ENCODE peak calls at places on chromosomes 3 and 15, in ten cellular contexts. G is neural progenitor cell, V is GM12878, H is A673, I is K562, J is PC-9, W is HCT116, X is mammary epithelial cell, M is fibroblast of lung, T is PC-3. P is an unnamed sample.

GRCh38 chr3:171377859-171378258 is 82.3 kb downstream of the TNIK start:
- DNase-seq in W (no peak), G (no peak), I (no peak), T (no peak), X (no peak), H (no peak), M (no peak), J (no peak), V (no peak), P (no peak)

GRCh38 chr3:198076722-198077308 is 116.8 kb downstream of the LMLN start:
- DNase-seq in G (no peak), J (no peak), T (no peak), W (no peak), V (no peak), H (no peak), X (no peak), I (peak; percentile 51), M (no peak), P (no peak)

GRCh38 chr3:67381667-67382272 is 272.6 kb downstream of the SUCLG2 start:
- DNase-seq in T (peak; percentile 33), J (no peak), G (peak; percentile 30), W (no peak), V (no peak), M (peak; percentile 8), I (peak; percentile 27), H (peak; percentile 2), X (no peak), P (peak; percentile 43)

GRCh38 chr15:58221591-58222241 is 83.5 kb downstream of the AQP9 start:
- DNase-seq in T (peak; percentile 50), J (peak; percentile 19), W (peak; percentile 36), M (no peak), H (no peak), I (peak; percentile 73), G (peak; percentile 52), V (no peak), X (no peak), P (peak; percentile 48)

GRCh38 chr3:65576942-65577341 is 461.8 kb downstream of the MAGI1 start:
- DNase-seq in X (no peak), T (peak; percentile 48), W (no peak), G (no peak), I (no peak), V (no peak), H (no peak), M (peak; percentile 26), J (no peak), P (no peak)

GRCh38 chr3:186099178-186099577 is 9.7 kb downstream of the ETV5 start:
- DNase-seq in V (no peak), T (peak; percentile 26), M (peak; percentile 70), X (peak; percentile 50), J (peak; percentile 54), H (peak; percentile 94), I (no peak), W (no peak), G (no peak), P (peak; percentile 47)

GRCh38 chr3:121430816-121431215 is 115.0 kb downstream of the POLQ start:
- DNase-seq in T (no peak), W (no peak), M (no peak), J (no peak), H (no peak), I (no peak), X (no peak), G (no peak), V (no peak), P (no peak)

GRCh38 chr15:46848704-46849103 is 868.6 kb upstream of the SEMA6D start:
- DNase-seq in G (no peak), H (no peak), I (no peak), J (no peak), T (peak; percentile 38), W (no peak), M (peak; percentile 65), X (no peak), V (no peak), P (no peak)

GRCh38 chr3:13136426-13136825 is 63.2 kb upstream of the IQSEC1 start:
- DNase-seq in T (no peak), X (no peak), J (no peak), I (no peak), H (no peak), M (no peak), G (no peak), W (no peak), V (no peak), P (no peak)

GRCh38 chr3:64686446-64686908 is 1.3 kb downstream of the ADAMTS9 start:
- DNase-seq in T (peak; percentile 2), X (peak; percentile 66), H (peak; percentile 41), I (peak; percentile 4), J (peak; percentile 37), G (peak; percentile 75), V (no peak), M (peak; percentile 67), W (no peak), P (peak; percentile 77)

GRCh38 chr15:89657691-89658200 is 2.5 kb upstream of the KIF7 start:
- DNase-seq in T (no peak), X (no peak), W (no peak), J (no peak), H (no peak), G (no peak), V (no peak), M (no peak), I (no peak), P (no peak)

GRCh38 chr3:152301745-152302181 is 33.0 kb downstream of the MBNL1 start:
- DNase-seq in V (no peak), G (no peak), W (no peak), J (no peak), I (no peak), M (no peak), H (no peak), X (no peak), T (no peak), P (no peak)

GRCh38 chr3:42853056-42853455 is 22.6 kb downstream of the CYP8B1 start:
- DNase-seq in T (no peak), X (no peak), V (no peak), J (no peak), H (no peak), W (no peak), M (no peak), I (no peak), G (no peak), P (no peak)

GRCh38 chr15:40360015-40360414 is 2.0 kb downstream of the DISP2 start:
- DNase-seq in H (no peak), G (no peak), X (peak; percentile 81), V (no peak), I (no peak), W (no peak), M (no peak), T (no peak), J (no peak), P (no peak)

GRCh38 chr15:40355976-40356585 is 1.9 kb upstream of the DISP2 start:
- DNase-seq in M (no peak), J (no peak), X (no peak), I (no peak), H (no peak), W (no peak), T (no peak), V (no peak), G (no peak), P (no peak)

GRCh38 chr15:40358492-40359353 is 704 bp downstream of the DISP2 start:
- DNase-seq in T (peak; percentile 27), H (no peak), J (no peak), I (peak; percentile 61), X (no peak), W (no peak), V (no peak), M (no peak), G (no peak), P (no peak)

GRCh38 chr15:40357246-40357645 is 773 bp upstream of the DISP2 start:
- DNase-seq in T (no peak), X (no peak), J (no peak), I (no peak), M (no peak), G (no peak), V (no peak), H (no peak), W (no peak), P (no peak)

GRCh38 chr15:40357723-40358491 is at the start of gene DISP2:
- DNase-seq in H (peak; percentile 87), G (peak; percentile 98), M (peak; percentile 62), V (no peak), X (peak; percentile 71), J (peak; percentile 92), I (peak; percentile 89), W (peak; percentile 51), T (peak; percentile 84), P (peak; percentile 84)
- TF ChIP-seq CTCF in H (no peak), G (no peak), M (no peak), V (no peak), X (no peak), J (no peak), I (no peak), W (no peak), T (no peak), P (no peak)

GRCh38 chr15:96416934-96417759 is 86.6 kb downstream of the NR2F2 start:
- DNase-seq in T (no peak), M (peak; percentile 9), W (no peak), H (peak; percentile 58), V (no peak), I (no peak), J (no peak), G (peak; percentile 63), X (no peak), P (peak; percentile 47)
- TF ChIP-seq EZH2 in T (no peak), M (peak; percentile 91), W (no peak), H (no peak), V (no peak), I (no peak), J (no peak), G (peak; percentile 56), X (peak; percentile 64), P (peak; percentile 78)

GRCh38 chr3:149001727-149002126 is 10.4 kb downstream of the GYG1 start:
- DNase-seq in T (no peak), X (no peak), H (no peak), J (no peak), I (no peak), V (no peak), W (no peak), M (no peak), G (no peak), P (no peak)

GRCh38 chr3:148999806-149000205 is 8.5 kb downstream of the GYG1 start:
- DNase-seq in G (no peak), V (no peak), J (no peak), T (no peak), M (peak; percentile 27), X (no peak), W (no peak), I (no peak), H (no peak), P (no peak)

GRCh38 chr3:148998297-148998696 is 7.0 kb downstream of the GYG1 start:
- DNase-seq in V (no peak), G (no peak), W (no peak), T (no peak), J (no peak), I (no peak), H (no peak), M (no peak), X (no peak), P (no peak)

GRCh38 chr3:148998715-148999413 is 7.5 kb downstream of the GYG1 start:
- DNase-seq in I (no peak), H (no peak), T (no peak), X (peak; percentile 45), W (no peak), M (peak; percentile 26), G (no peak), J (no peak), V (no peak), P (no peak)

GRCh38 chr3:149000207-149000745 is 8.9 kb downstream of the GYG1 start:
- DNase-seq in M (peak; percentile 50), H (no peak), X (peak; percentile 20), I (no peak), T (no peak), J (no peak), V (no peak), G (no peak), W (no peak), P (no peak)
- TF ChIP-seq CTCF in M (no peak), H (no peak), X (no peak), I (no peak), T (no peak), J (no peak), V (no peak), G (no peak), W (no peak), P (no peak)

GRCh38 chr15:61712124-61712759 is 348.0 kb downstream of the VPS13C start:
- DNase-seq in I (no peak), H (no peak), V (no peak), W (no peak), G (no peak), T (no peak), M (no peak), J (no peak), X (no peak), P (no peak)
- TF ChIP-seq EZH2 in I (no peak), H (no peak), V (no peak), W (no peak), G (no peak), T (no peak), M (no peak), J (no peak), X (no peak), P (no peak)